ENCODE peak calls at places on chromosomes 6 and 20, in seven cellular contexts. B is activated naive CD8-positive, alpha-beta T cell treated with anti-CD3 and anti-CD28 coated beads, Interleukin-2, amount 50 U/mL, for 24 hours; V is activated B cell treated with CpG ODN at 0.5 μM for 24 hours; Z is adipocyte; Y is NCI-H1694 treated with DMSO at 0.1 percent for 48 hours; L is omental fat pad; M is brain microvascular endothelial cell. P is an unnamed sample.
A peak's percentile ranks its signal among the peaks of the same experiment; 100 is the strongest.

GRCh38 chr6:31128093-31128676 is 7.9 kb upstream of the CDSN start:
- DNase-seq in Y (no peak), B (peak; percentile 81), Z (peak; percentile 68), V (peak; percentile 56), L (peak; percentile 70), M (peak; percentile 40), P (peak; percentile 1)

GRCh38 chr20:22430154-22430745 is 154.1 kb downstream of the FOXA2 start:
- DNase-seq in B (no peak), Z (no peak), M (no peak), Y (no peak), L (no peak), V (no peak), P (no peak)

GRCh38 chr6:135870722-135871121 is 19.2 kb downstream of the PDE7B start:
- DNase-seq in B (no peak), V (no peak), Z (peak; percentile 40), M (peak; percentile 84), Y (no peak), L (no peak), P (no peak)

GRCh38 chr20:23515250-23515939 is 24.5 kb downstream of the CST8 start:
- DNase-seq in Y (no peak), M (no peak), B (no peak), Z (peak; percentile 88), L (no peak), V (no peak), P (no peak)

GRCh38 chr6:138722425-138723371 is 50.9 kb upstream of the CCDC28A start:
- DNase-seq in B (no peak), Z (peak; percentile 33), L (no peak), M (peak; percentile 90), Y (no peak), V (no peak), P (no peak)

GRCh38 chr6:125258651-125259353 is 43.0 kb downstream of the HDDC2 start:
- DNase-seq in V (no peak), B (no peak), M (no peak), Z (peak; percentile 24), L (no peak), Y (no peak), P (no peak)

GRCh38 chr6:137978252-137978896 is 111.3 kb downstream of the TNFAIP3 start:
- DNase-seq in Y (no peak), Z (no peak), L (no peak), M (peak; percentile 54), V (no peak), B (no peak), P (no peak)

GRCh38 chr6:1606533-1607235 is 3.0 kb upstream of the FOXC1 start:
- DNase-seq in L (no peak), Z (no peak), Y (no peak), V (no peak), M (no peak), B (no peak), P (no peak)

GRCh38 chr20:23205221-23205620 is 119.1 kb upstream of the CD93 start:
- DNase-seq in Z (no peak), M (no peak), B (no peak), V (no peak), Y (no peak), L (no peak), P (peak; percentile 20)

GRCh38 chr20:60239981-60240380 is 281.8 kb downstream of the CDH26 start:
- DNase-seq in L (no peak), M (no peak), Z (no peak), Y (no peak), V (no peak), B (no peak), P (no peak)

GRCh38 chr6:70884074-70884983 is 72.5 kb downstream of the B3GAT2 start:
- DNase-seq in Z (peak; percentile 86), L (no peak), Y (peak; percentile 36), V (no peak), M (peak; percentile 38), B (peak; percentile 61), P (peak; percentile 42)

GRCh38 chr6:166559211-166559610 is 27.3 kb downstream of the RAMACL start:
- DNase-seq in V (no peak), Y (no peak), L (no peak), B (no peak), Z (no peak), M (no peak), P (no peak)

GRCh38 chr6:35392111-35392702 is 49.8 kb downstream of the PPARD start:
- DNase-seq in B (no peak), Z (no peak), Y (no peak), V (no peak), M (no peak), L (no peak), P (no peak)

GRCh38 chr6:156425374-156425773 is 351.8 kb upstream of the ARID1B start:
- DNase-seq in V (no peak), M (peak; percentile 91), B (no peak), L (no peak), Y (no peak), Z (peak; percentile 65), P (no peak)

GRCh38 chr6:3628143-3628840 is 123.2 kb downstream of the PXDC1 start:
- DNase-seq in V (no peak), L (no peak), Y (no peak), B (no peak), Z (no peak), M (no peak), P (no peak)

GRCh38 chr6:78942451-78942850 is 75.1 kb downstream of the IRAK1BP1 start:
- DNase-seq in Y (no peak), L (no peak), V (no peak), B (no peak), Z (peak; percentile 45), M (no peak), P (no peak)

GRCh38 chr6:99434702-99435530 is 9.8 kb upstream of the PNISR start:
- DNase-seq in Y (peak; percentile 47), B (no peak), Z (peak; percentile 76), V (no peak), M (no peak), L (no peak), P (no peak)

GRCh38 chr6:17013701-17014100 is 88.1 kb upstream of the STMND1 start:
- DNase-seq in V (no peak), Z (peak; percentile 81), B (no peak), L (no peak), Y (no peak), M (peak; percentile 33), P (no peak)

GRCh38 chr6:151209071-151209831 is 30.5 kb upstream of the AKAP12 start:
- DNase-seq in Z (peak; percentile 23), Y (no peak), M (peak; percentile 21), V (no peak), L (no peak), B (no peak), P (peak; percentile 62)

GRCh38 chr20:14878676-14879019 is 541.2 kb upstream of the FLRT3 start:
- DNase-seq in V (no peak), Y (no peak), Z (no peak), L (no peak), M (no peak), B (no peak), P (no peak)

GRCh38 chr6:47733879-47734558 is 35.6 kb downstream of the ADGRF4 start:
- DNase-seq in Z (peak; percentile 34), L (no peak), V (no peak), M (no peak), B (no peak), Y (peak; percentile 5), P (peak; percentile 3)

GRCh38 chr6:135537782-135538301 is 40.3 kb upstream of the AHI1 start:
- DNase-seq in M (peak; percentile 84), Z (peak; percentile 79), L (no peak), V (no peak), Y (no peak), B (peak; percentile 41), P (no peak)

GRCh38 chr6:166435574-166435973 is 52.8 kb upstream of the MPC1 start:
- DNase-seq in V (no peak), Y (no peak), L (no peak), M (no peak), Z (no peak), B (peak; percentile 19), P (no peak)

GRCh38 chr6:87718662-87719433 is 16.8 kb upstream of the AKIRIN2 start:
- DNase-seq in Y (no peak), V (no peak), B (no peak), M (no peak), L (no peak), Z (peak; percentile 71), P (no peak)

GRCh38 chr20:2753456-2754040 is 46.9 kb downstream of the CPXM1 start:
- DNase-seq in B (no peak), V (no peak), L (no peak), Y (no peak), M (no peak), Z (no peak), P (no peak)

GRCh38 chr6:129440691-129441090 is 269.3 kb downstream of the ARHGAP18 start:
- DNase-seq in Z (peak; percentile 28), M (peak; percentile 7), Y (no peak), L (no peak), B (no peak), V (no peak), P (no peak)

GRCh38 chr20:12237772-12238171 is 320.1 kb downstream of the BTBD3 start:
- DNase-seq in Z (peak; percentile 32), Y (no peak), V (no peak), B (no peak), M (no peak), L (no peak), P (no peak)

GRCh38 chr6:44049163-44049988 is 77.9 kb downstream of the MRPL14 start:
- DNase-seq in V (no peak), B (no peak), Y (no peak), M (no peak), Z (peak; percentile 82), L (no peak), P (no peak)

GRCh38 chr20:45911486-45912343 is at the start of gene PLTP:
- DNase-seq in B (peak; percentile 54), Z (peak; percentile 66), L (no peak), V (peak; percentile 36), Y (peak; percentile 2), M (peak; percentile 40), P (no peak)

GRCh38 chr6:160051390-160051789 is 70.2 kb upstream of the SLC22A1 start:
- DNase-seq in V (no peak), B (no peak), Z (no peak), M (no peak), Y (no peak), L (no peak), P (no peak)

P was measured in NCI-H1092.